ENCODE peak calls at places on chromosomes 4 and X, in five cellular contexts. L is Caco-2, U is HFFc6, V is stomach, J is neural crest cell. R is an unnamed sample.

GRCh38 chr4:122588453-122589238 is 32.2 kb downstream of the IL21 start:
- DNase-seq in U (peak), V (no peak), L (no peak), J (no peak), R (no peak)

GRCh38 chr4:3249681-3250437 is 900 bp downstream of the MSANTD1 start:
- DNase-seq in L (no peak), J (no peak), V (no peak), U (no peak), R (no peak)

GRCh38 chr4:3481113-3481531 is 18.0 kb downstream of the DOK7 start:
- DNase-seq in J (no peak), L (no peak), U (no peak), V (no peak), R (peak)

GRCh38 chrX:86192827-86193226 is 44.6 kb downstream of the DACH2 start:
- DNase-seq in U (no peak), L (no peak), V (no peak), J (no peak), R (no peak)

GRCh38 chr4:10296730-10297129 is 160.5 kb downstream of the ZNF518B start:
- DNase-seq in L (no peak), U (peak), V (peak), J (peak), R (peak)

GRCh38 chr4:7425591-7426468 is 8.9 kb downstream of the PSAPL1 start:
- DNase-seq in J (no peak), L (no peak), U (no peak), V (peak), R (no peak)

GRCh38 chr4:122672091-122672490 is 51.2 kb upstream of the IL21 start:
- DNase-seq in U (no peak), L (no peak), V (no peak), J (no peak), R (no peak)

GRCh38 chr4:121728798-121729226 is 32.0 kb upstream of the ANXA5 start:
- DNase-seq in U (peak), L (no peak), V (no peak), J (no peak), R (peak)

GRCh38 chr4:142383800-142384470 is 462.2 kb downstream of the INPP4B start:
- DNase-seq in U (no peak), V (no peak), L (no peak), J (no peak), R (no peak)

GRCh38 chr4:41517747-41518146 is 20.2 kb upstream of the LIMCH1 start:
- DNase-seq in J (no peak), V (no peak), U (no peak), L (no peak), R (no peak)

GRCh38 chr4:139958738-139959096 is 195.3 kb downstream of the MAML3 start:
- DNase-seq in V (no peak), L (no peak), U (no peak), J (no peak), R (no peak)

GRCh38 chr4:176981551-176981950 is 188.8 kb upstream of the VEGFC start:
- DNase-seq in V (no peak), L (no peak), U (no peak), J (no peak), R (no peak)

GRCh38 chrX:106246511-106246910 is 78.4 kb downstream of the PWWP3B start:
- DNase-seq in V (no peak), U (no peak), L (no peak), J (no peak), R (no peak)

GRCh38 chrX:153592091-153592833 is 6.7 kb downstream of the CCNQ start:
- DNase-seq in J (no peak), L (no peak), U (no peak), V (no peak), R (no peak)

GRCh38 chrX:15718283-15718970 is 19.6 kb upstream of the CA5B start:
- DNase-seq in U (no peak), V (no peak), L (no peak), J (no peak), R (no peak)

GRCh38 chrX:15055146-15055930 is 182.1 kb downstream of the MOSPD2 start:
- DNase-seq in L (no peak), U (peak), V (no peak), J (no peak), R (no peak)

GRCh38 chrX:23501974-23502373 is 165.3 kb upstream of the PRDX4 start:
- DNase-seq in L (no peak), J (no peak), V (peak), U (no peak), R (no peak)

GRCh38 chr4:75653845-75654503 is 19.2 kb downstream of the G3BP2 start:
- DNase-seq in L (peak), V (no peak), J (no peak), U (peak), R (peak)

GRCh38 chr4:19803406-19803805 is 448.3 kb upstream of the SLIT2 start:
- DNase-seq in J (no peak), L (no peak), U (peak), V (no peak), R (no peak)

GRCh38 chr4:22739933-22740332 is 47.2 kb downstream of the GBA3 start:
- DNase-seq in J (no peak), L (no peak), V (no peak), U (no peak), R (no peak)

GRCh38 chrX:1086444-1087409 is 125.7 kb downstream of the CRLF2 start:
- DNase-seq in V (no peak), J (no peak), U (peak), L (no peak), R (no peak)

GRCh38 chr4:61923179-61923578 is 723.1 kb downstream of the ADGRL3 start:
- DNase-seq in L (no peak), V (no peak), J (no peak), U (no peak), R (no peak)

GRCh38 chr4:186710521-186711119 is 13.0 kb downstream of the FAT1 start:
- DNase-seq in J (no peak), V (no peak), L (no peak), U (no peak), R (no peak)

GRCh38 chr4:186707996-186708395 is 15.7 kb downstream of the FAT1 start:
- DNase-seq in V (no peak), U (no peak), L (no peak), J (no peak), R (no peak)

GRCh38 chr4:186709509-186709908 is 14.1 kb downstream of the FAT1 start:
- DNase-seq in J (no peak), U (no peak), L (no peak), V (no peak), R (no peak)

GRCh38 chr4:186708554-186708953 is 15.1 kb downstream of the FAT1 start:
- DNase-seq in L (no peak), U (no peak), V (no peak), J (no peak), R (no peak)

DNA sequence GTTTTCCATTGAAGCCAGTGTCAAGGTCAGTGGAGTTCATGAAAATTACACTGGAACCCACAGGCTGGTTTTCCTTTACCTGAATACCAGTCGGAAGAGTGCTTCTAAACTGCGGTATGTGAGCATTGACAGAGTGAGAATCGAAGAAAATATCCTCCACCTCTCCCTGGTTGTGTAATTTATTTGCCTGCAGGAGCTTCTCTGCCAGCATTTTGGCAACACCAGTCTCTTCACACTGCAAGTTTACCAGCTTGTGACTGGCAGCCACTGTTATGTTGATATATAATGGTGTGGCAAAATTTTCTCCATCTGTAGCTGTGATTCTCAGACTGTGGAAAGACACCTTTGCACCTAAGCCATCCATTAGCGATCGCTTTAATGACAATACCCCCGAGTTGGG is 16.1 kb downstream of the FAT1 start:
- DNase-seq in V (no peak), J (no peak), L (no peak), U (no peak), R (no peak)
- TF ChIP-seq CTCF in V (no peak), J (no peak), L (no peak), U (no peak), R (no peak)

GRCh38 chrX:3788494-3789233 is 75.2 kb upstream of the PRKX start:
- DNase-seq in U (no peak), J (no peak), V (no peak), L (peak), R (no peak)
- TF ChIP-seq CTCF in U (no peak), J (peak), V (no peak), L (no peak), R (no peak)

DNA sequence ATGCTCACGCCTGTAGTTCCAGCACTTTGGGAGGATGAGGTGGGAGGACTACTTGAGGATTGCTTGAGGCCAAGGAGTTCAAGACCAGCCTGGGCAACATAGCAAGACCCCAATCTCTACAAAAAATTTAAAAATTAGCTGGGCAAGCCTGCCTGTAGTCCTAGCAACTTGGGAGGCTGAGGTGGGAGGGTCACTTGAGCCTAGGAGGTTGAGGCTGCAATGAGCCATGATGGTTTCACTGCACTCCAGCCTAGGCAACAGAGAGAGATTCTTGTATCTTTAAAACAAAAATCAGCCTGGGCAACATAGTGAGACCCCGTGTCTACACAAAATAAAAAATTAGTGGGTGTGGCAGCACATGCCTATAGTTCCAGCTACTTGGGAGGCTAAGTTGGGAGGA is 1.9 kb downstream of the ZNF41 start:
- DNase-seq in V (no peak), U (no peak), J (no peak), L (no peak), R (no peak)
- TF ChIP-seq CTCF in V (no peak), U (no peak), J (no peak), L (no peak), R (no peak)

DNA sequence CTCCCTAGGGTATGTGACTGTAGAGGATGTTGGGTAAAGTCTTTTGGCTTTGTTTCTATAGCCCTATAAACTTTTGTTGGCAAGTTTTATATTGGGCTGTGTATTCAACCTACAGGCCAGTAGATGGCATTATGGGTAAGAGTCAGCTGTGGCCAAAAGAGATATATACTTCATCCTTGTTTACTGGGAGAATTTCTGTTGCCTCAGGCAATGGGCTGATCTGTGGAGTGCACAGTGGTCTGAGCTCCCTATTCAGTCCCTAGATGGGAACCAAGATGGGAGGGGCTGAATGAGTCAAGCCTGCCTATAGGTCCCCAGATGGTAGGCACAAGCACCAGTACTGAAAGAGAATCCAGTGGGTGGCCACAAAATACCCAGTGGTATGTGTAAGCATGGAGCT is 580.6 kb downstream of the EPHA5 start:
- DNase-seq in U (no peak), J (no peak), V (no peak), L (peak), R (peak)
- TF ChIP-seq CTCF in U (no peak), J (peak), V (no peak), L (no peak), R (no peak)

GRCh38 chrX:51860679-51861078 is 32.7 kb upstream of the MAGED1 start:
- DNase-seq in U (no peak), V (no peak), J (peak), L (peak), R (peak)
- TF ChIP-seq CTCF in U (peak), V (peak), J (peak), L (peak), R (peak)